ENCODE peak calls at places on chromosomes 12 and 14, in four cellular contexts. U, E, T and I are unnamed samples.

GRCh38 chr12:92012691-92013090 is 133.0 kb downstream of the BTG1 start:
- DNase-seq in E (no peak), T (no peak), U (no peak), I (no peak)

GRCh38 chr12:130506844-130507243 is 169.2 kb downstream of the PIWIL1 start:
- DNase-seq in T (no peak), U (no peak), E (no peak), I (no peak)

GRCh38 chr12:30794020-30794419 is 39.3 kb upstream of the CAPRIN2 start:
- DNase-seq in E (no peak), T (no peak), U (no peak), I (no peak)

GRCh38 chr12:52525661-52526499 is 5.7 kb upstream of the KRT5 start:
- DNase-seq in U (no peak), E (no peak), T (no peak), I (no peak)

GRCh38 chr12:67434653-67435375 is 165.7 kb downstream of the CAND1 start:
- DNase-seq in T (no peak), E (peak; percentile 22), U (peak; percentile 93), I (peak; percentile 69)

GRCh38 chr14:30507209-30507608 is 51.7 kb upstream of the G2E3 start:
- DNase-seq in E (no peak), T (no peak), U (no peak), I (no peak)

GRCh38 chr12:103771466-103771865 is 69.6 kb downstream of the NT5DC3 start:
- DNase-seq in T (no peak), U (peak; percentile 25), E (peak; percentile 24), I (no peak)

GRCh38 chr12:108360487-108360886 is 21.4 kb upstream of the CMKLR1 start:
- DNase-seq in E (no peak), U (no peak), T (no peak), I (no peak)

GRCh38 chr12:127230843-127231260 is 1036.1 kb upstream of the TMEM132C start:
- DNase-seq in E (peak; percentile 48), T (no peak), U (peak; percentile 91), I (peak; percentile 64)

GRCh38 chr14:39762576-39763401 is 330.6 kb upstream of the FBXO33 start:
- DNase-seq in T (no peak), E (no peak), U (no peak), I (no peak)

GRCh38 chr14:103744621-103745395 is 29.2 kb downstream of the ZFYVE21 start:
- DNase-seq in T (no peak), U (no peak), E (no peak), I (no peak)

GRCh38 chr12:47394070-47394469 is 311.8 kb downstream of the RPAP3 start:
- DNase-seq in U (no peak), T (no peak), E (no peak), I (no peak)

GRCh38 chr12:3125674-3126073 is 48.5 kb downstream of the TSPAN9 start:
- DNase-seq in T (no peak), E (no peak), U (no peak), I (no peak)

GRCh38 chr12:11718768-11719253 is 69.3 kb downstream of the ETV6 start:
- DNase-seq in E (no peak), T (no peak), U (no peak), I (no peak)